ENCODE peak calls at places on chromosome 19, in six cellular contexts. S is CD8-positive, alpha-beta T cell; T is neural progenitor cell; U is SJCRH30; Y is right atrium auricular region; Q is psoas muscle. F is an unnamed sample.
A peak's percentile ranks its signal among the peaks of the same experiment; 100 is the strongest.

GRCh38 chr19:41999071-41999877 is 5.2 kb upstream of the ATP1A3 start:
- DNase-seq in Y (no peak), U (no peak), T (peak; percentile 76), Q (no peak), S (no peak), F (no peak)

GRCh38 chr19:12790628-12791344 is 500 bp upstream of the JUNB start:
- DNase-seq in S (no peak), U (peak; percentile 36), T (peak; percentile 31), Q (peak; percentile 20), Y (peak; percentile 53), F (no peak)

GRCh38 chr19:13036366-13036976 is 41.2 kb downstream of the NFIX start:
- DNase-seq in Q (peak; percentile 69), T (no peak), Y (peak; percentile 76), S (no peak), U (peak; percentile 99), F (peak; percentile 85)

GRCh38 chr19:19403373-19403901 is 2.0 kb upstream of the GATAD2A start:
- DNase-seq in T (no peak), Q (peak; percentile 30), Y (no peak), S (no peak), U (no peak), F (peak; percentile 21)

GRCh38 chr19:43078311-43078710 is 4.2 kb downstream of the PSG2 start:
- DNase-seq in Q (no peak), S (no peak), U (no peak), T (no peak), Y (no peak), F (no peak)

GRCh38 chr19:36805364-36805763 is 32.8 kb upstream of the ZNF850 start:
- DNase-seq in T (no peak), Y (no peak), U (no peak), S (no peak), Q (no peak), F (no peak)

GRCh38 chr19:7778081-7778480 is 15.0 kb downstream of the CLEC4M start:
- DNase-seq in Q (no peak), S (no peak), Y (no peak), T (no peak), U (no peak), F (no peak)

GRCh38 chr19:45251452-45252354 is 632 bp downstream of the MARK4 start:
- DNase-seq in T (peak; percentile 74), U (peak; percentile 24), Y (no peak), Q (no peak), S (no peak), F (peak; percentile 36)

GRCh38 chr19:50434525-50434924 is 1.8 kb downstream of the MYBPC2 start:
- DNase-seq in Q (no peak), T (peak; percentile 38), Y (no peak), S (no peak), U (peak; percentile 94), F (no peak)

GRCh38 chr19:53192771-53193533 is at the start of gene ZNF665:
- DNase-seq in Q (peak; percentile 88), Y (peak; percentile 94), T (peak; percentile 90), U (peak; percentile 90), S (peak; percentile 69), F (peak; percentile 54)

GRCh38 chr19:679418-680286 is 3.5 kb downstream of the FSTL3 start:
- DNase-seq in Q (peak; percentile 76), U (peak; percentile 62), T (peak; percentile 76), S (no peak), Y (peak; percentile 83), F (peak; percentile 72)

GRCh38 chr19:51107406-51108065 is 673 bp downstream of the CTU1 start:
- DNase-seq in Y (no peak), U (peak; percentile 35), Q (peak; percentile 32), S (no peak), T (peak; percentile 68), F (no peak)

GRCh38 chr19:7743425-7743841 is 3.9 kb downstream of the CD209 start:
- DNase-seq in S (no peak), T (no peak), Q (no peak), U (no peak), Y (no peak), F (no peak)

GRCh38 chr19:12156254-12157058 is at the start of gene ZNF625:
- DNase-seq in Y (peak; percentile 91), T (peak; percentile 97), Q (peak; percentile 84), S (no peak), U (peak; percentile 98), F (peak; percentile 71)

GRCh38 chr19:53552001-53552721 is 14.2 kb downstream of the ZNF331 start:
- DNase-seq in U (no peak), Q (no peak), S (no peak), T (no peak), Y (no peak), F (no peak)

GRCh38 chr19:5397804-5398692 is 57.2 kb upstream of the ZNRF4 start:
- DNase-seq in Y (no peak), Q (no peak), S (no peak), U (no peak), T (peak; percentile 96), F (no peak)

GRCh38 chr19:5086725-5087439 is 118.0 kb downstream of the KDM4B start:
- DNase-seq in T (peak; percentile 69), S (no peak), U (peak; percentile 26), Y (no peak), Q (no peak), F (no peak)

GRCh38 chr19:48878219-48879024 is 6.2 kb downstream of the PPP1R15A start:
- DNase-seq in U (no peak), T (no peak), S (no peak), Y (peak; percentile 89), Q (no peak), F (peak; percentile 18)

DNA sequence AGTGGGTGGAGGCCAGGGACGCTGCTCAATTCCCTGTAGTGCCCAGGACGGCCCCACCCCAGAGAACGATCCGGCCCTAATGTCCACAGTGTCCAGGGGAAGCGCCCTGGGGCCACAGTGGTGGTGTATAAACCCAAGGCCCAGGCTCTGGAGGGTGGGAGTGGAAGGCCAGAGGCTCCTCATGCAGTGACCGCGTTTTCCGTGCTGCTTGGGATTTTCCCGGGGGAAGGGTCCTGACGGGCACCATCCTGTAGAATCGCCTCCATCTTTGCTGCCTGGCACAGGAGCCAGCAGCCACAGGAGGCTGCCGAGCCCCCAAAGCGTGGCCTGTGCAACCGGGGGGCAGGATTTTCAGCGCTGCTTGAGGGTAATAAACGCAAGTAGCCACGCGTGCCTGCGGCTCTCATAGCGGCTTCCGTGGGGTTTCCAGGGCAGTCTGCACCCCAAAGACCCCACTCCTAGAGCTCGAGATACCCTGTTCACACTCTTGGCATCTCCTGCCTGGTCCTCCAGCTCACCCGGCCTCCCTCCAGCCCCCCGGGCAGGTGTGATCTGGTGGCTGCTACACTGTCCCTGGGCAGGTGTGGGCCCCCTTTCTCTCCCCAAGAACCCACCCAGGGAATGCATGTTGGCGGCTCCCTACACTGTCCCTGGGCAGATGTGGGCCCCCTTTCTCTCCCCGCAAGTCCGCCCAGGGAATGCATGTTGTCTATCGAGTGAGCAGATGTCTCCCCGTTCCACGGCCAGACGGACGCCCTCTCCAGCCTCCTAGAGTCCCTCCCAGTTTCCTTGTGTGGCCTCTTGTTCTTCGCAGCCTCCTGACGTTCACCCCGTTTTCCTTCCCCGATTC is 2.2 kb downstream of the NCLN start:
- DNase-seq in U (no peak), Y (no peak), S (no peak), T (no peak), Q (no peak), F (no peak)
- H3K27ac ChIP-seq in U (no peak overlapping the region), Y (no peak overlapping the region), S (no peak overlapping the region), T (no peak overlapping the region), Q (no peak overlapping the region), F (no peak overlapping the region)

GRCh38 chr19:8938576-8938975 is 71.6 kb downstream of the MUC16 start:
- DNase-seq in Q (no peak), T (no peak), S (no peak), Y (no peak), U (no peak), F (no peak)
- H3K4me3 ChIP-seq in Q (no peak overlapping the region), T (no peak overlapping the region), S (no peak overlapping the region), Y (no peak overlapping the region), U (no peak overlapping the region), F (no peak overlapping the region)

GRCh38 chr19:38509027-38509426 is 75.5 kb downstream of the RYR1 start:
- DNase-seq in U (no peak), T (no peak), S (no peak), Q (no peak), Y (no peak), F (no peak)
- H3K27ac ChIP-seq in U (no peak overlapping the region), T (no peak overlapping the region), S (no peak overlapping the region), Q (no peak overlapping the region), Y (no peak overlapping the region), F (no peak overlapping the region)

GRCh38 chr19:55216461-55217198 is 7.3 kb upstream of the PTPRH start:
- DNase-seq in Y (peak; percentile 88), S (peak; percentile 15), U (peak; percentile 93), Q (peak; percentile 79), T (peak; percentile 95), F (peak; percentile 97)
- H3K4me3 ChIP-seq in Y (peak overlapping the region; percentile 49), S (no peak overlapping the region), U (peak overlapping the region; percentile 42), Q (peak overlapping the region; percentile 58), T (peak overlapping the region; percentile 48), F (peak overlapping the region; percentile 38)

DNA sequence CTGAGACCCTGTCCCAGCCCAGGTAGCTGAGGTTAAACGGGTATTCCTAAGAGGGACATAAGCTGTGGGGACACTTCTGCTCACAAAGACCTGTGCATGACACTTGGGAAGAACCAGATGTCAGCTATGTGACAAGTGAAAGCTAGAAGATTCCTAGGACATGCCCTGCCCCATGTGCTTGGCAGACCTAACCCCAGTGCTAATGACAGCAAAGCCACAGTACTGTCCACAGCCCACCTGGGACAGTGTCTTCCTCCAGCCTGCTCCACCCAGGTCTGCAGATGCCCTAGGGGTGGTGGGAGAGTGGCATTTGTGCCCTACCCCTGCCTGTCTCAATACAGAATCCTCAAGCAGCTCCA is 18.4 kb upstream of the EPHX3 start:
- DNase-seq in Y (no peak), S (no peak), Q (no peak), T (no peak), U (no peak), F (no peak)
- H3K27ac ChIP-seq in Y (peak overlapping the region; percentile 85), S (no peak overlapping the region), Q (peak overlapping the region; percentile 91), T (no peak overlapping the region), U (peak overlapping the region; percentile 83), F (peak overlapping the region; percentile 99)

DNA sequence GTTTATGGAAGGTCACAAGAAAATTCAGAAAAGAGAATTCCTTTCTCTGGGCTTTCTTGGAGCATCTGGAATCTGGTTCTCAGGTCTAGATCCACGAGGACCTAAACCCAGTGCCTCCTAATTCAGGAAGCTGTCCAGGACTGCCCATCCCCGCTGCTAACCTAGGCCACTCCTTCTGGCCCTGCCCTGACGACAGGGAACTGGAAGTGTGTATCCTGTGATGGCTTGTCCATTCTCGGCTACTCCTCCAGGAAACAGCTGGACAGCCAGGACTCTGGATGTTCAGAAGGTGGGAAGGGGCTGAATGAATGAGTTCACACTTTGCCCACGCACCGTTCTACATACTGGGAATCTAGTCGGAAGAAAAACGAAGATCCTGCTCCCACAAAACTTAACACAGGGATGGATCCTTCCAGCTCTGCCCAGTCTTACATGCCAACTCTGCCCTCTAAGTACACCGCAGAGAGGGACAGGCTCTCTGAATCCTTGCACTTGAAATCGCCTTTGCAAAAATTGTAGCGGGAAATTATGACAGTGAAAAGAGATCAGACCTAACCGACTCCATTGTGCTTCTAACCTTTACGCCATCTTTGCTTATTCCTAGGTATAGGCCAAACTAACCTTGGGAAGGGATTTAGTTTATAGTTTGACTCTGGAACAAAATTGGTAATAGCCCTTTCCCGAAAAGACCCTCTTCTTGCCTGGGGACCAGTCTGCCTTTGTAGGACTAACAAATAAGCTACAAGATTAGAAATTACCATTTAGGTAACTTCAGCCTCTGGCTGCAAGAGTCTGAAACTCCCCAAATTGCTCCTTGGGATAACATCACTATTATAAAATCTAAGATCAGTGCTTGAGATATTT is 1.8 kb downstream of the LSM4 start:
- DNase-seq in S (no peak), Q (no peak), Y (no peak), T (no peak), U (no peak), F (no peak)
- H3K4me3 ChIP-seq in S (no peak overlapping the region), Q (no peak overlapping the region), Y (no peak overlapping the region), T (peak overlapping the region; percentile 73), U (no peak overlapping the region), F (no peak overlapping the region)